ENCODE peak calls at places on chromosomes 1 and 21, in ten cellular contexts. L is prostate gland, P is sigmoid colon, I is body of pancreas, U is NB4, C is A549, E is adrenal gland, M is spleen, R is tibial nerve, D is ovary. K is an unnamed sample.

GRCh38 chr1:92186081-92186480 is 31.6 kb upstream of the C1orf146 start:
- DNase-seq in L (no peak), P (no peak), I (no peak), U (no peak), C (no peak), E (no peak), M (no peak), R (no peak), D (no peak), K (no peak)

GRCh38 chr1:106534612-106535011 is 521.9 kb upstream of the PRMT6 start:
- DNase-seq in L (no peak), P (no peak), I (no peak), U (peak), C (no peak), E (no peak), M (no peak), R (no peak), D (no peak), K (no peak)

GRCh38 chr1:10634428-10635384 is 160.0 kb downstream of the PEX14 start:
- DNase-seq in L (peak), P (no peak), I (no peak), U (peak), C (no peak), E (no peak), M (no peak), R (no peak), D (no peak), K (no peak)

GRCh38 chr1:198153804-198154203 is 3.0 kb upstream of the NEK7 start:
- DNase-seq in L (no peak), P (no peak), I (no peak), U (no peak), C (no peak), E (no peak), M (no peak), R (no peak), D (no peak), K (no peak)

GRCh38 chr21:43193088-43193650 is 24.4 kb downstream of the CRYAA start:
- DNase-seq in L (no peak), P (no peak), I (no peak), U (no peak), C (no peak), E (no peak), M (no peak), R (peak), D (no peak), K (no peak)

GRCh38 chr1:172980456-172980855 is 70.3 kb downstream of the TNFSF18 start:
- DNase-seq in L (no peak), P (no peak), I (no peak), U (no peak), C (peak), E (no peak), M (no peak), R (no peak), D (no peak), K (no peak)

GRCh38 chr1:90712153-90712930 is 4.8 kb downstream of the BARHL2 start:
- DNase-seq in L (no peak), P (no peak), I (no peak), U (no peak), C (no peak), E (no peak), M (no peak), R (no peak), D (no peak), K (peak)

GRCh38 chr21:33684923-33685560 is 42.7 kb downstream of the ITSN1 start:
- DNase-seq in L (no peak), P (no peak), I (no peak), U (no peak), C (no peak), E (no peak), M (no peak), R (no peak), D (no peak), K (no peak)

GRCh38 chr1:246110343-246111219 is 396.5 kb downstream of the SMYD3 start:
- DNase-seq in L (no peak), P (peak), I (no peak), U (no peak), C (no peak), E (no peak), M (no peak), R (no peak), D (peak), K (no peak)

GRCh38 chr1:212514056-212514614 is 81.4 kb downstream of the NENF start:
- DNase-seq in L (no peak), P (peak), I (peak), U (no peak), C (peak), E (peak), M (no peak), R (peak), D (no peak), K (no peak)

GRCh38 chr21:44759628-44760285 is 41.9 kb downstream of the UBE2G2 start:
- DNase-seq in L (no peak), P (no peak), I (no peak), U (no peak), C (no peak), E (no peak), M (peak), R (no peak), D (no peak), K (no peak)

GRCh38 chr1:12549460-12550349 is 68.3 kb downstream of the DHRS3 start:
- DNase-seq in L (peak), P (peak), I (peak), U (no peak), C (peak), E (peak), M (no peak), R (peak), D (peak), K (no peak)

GRCh38 chr1:30058966-30059365 is 664.4 kb downstream of the MATN1 start:
- DNase-seq in L (no peak), P (no peak), I (no peak), U (no peak), C (peak), E (no peak), M (no peak), R (no peak), D (no peak), K (no peak)

GRCh38 chr1:71650126-71650525 is 569.3 kb upstream of the ZRANB2 start:
- DNase-seq in L (no peak), P (no peak), I (no peak), U (no peak), C (no peak), E (no peak), M (no peak), R (no peak), D (no peak), K (no peak)

GRCh38 chr1:33137800-33138199 is 44.0 kb downstream of the TRIM62 start:
- DNase-seq in L (no peak), P (no peak), I (no peak), U (no peak), C (no peak), E (no peak), M (no peak), R (no peak), D (peak), K (no peak)

GRCh38 chr1:25161981-25162380 is 70.3 kb downstream of the SYF2 start:
- DNase-seq in L (no peak), P (no peak), I (no peak), U (no peak), C (no peak), E (no peak), M (no peak), R (no peak), D (no peak), K (no peak)

GRCh38 chr1:15386128-15386824 is 23.4 kb upstream of the EFHD2 start:
- DNase-seq in L (no peak), P (no peak), I (no peak), U (peak), C (no peak), E (no peak), M (no peak), R (no peak), D (no peak), K (no peak)

GRCh38 chr21:42621166-42621827 is 32.1 kb upstream of the PDE9A start:
- DNase-seq in L (no peak), P (no peak), I (no peak), U (no peak), C (no peak), E (no peak), M (peak), R (no peak), D (no peak), K (no peak)

GRCh38 chr1:215957692-215958091 is 390.6 kb downstream of the KCTD3 start:
- DNase-seq in L (no peak), P (no peak), I (no peak), U (no peak), C (no peak), E (no peak), M (no peak), R (no peak), D (no peak), K (no peak)

GRCh38 chr1:37865348-37866119 is 6.1 kb upstream of the MTF1 start:
- DNase-seq in L (no peak), P (no peak), I (no peak), U (no peak), C (no peak), E (no peak), M (no peak), R (no peak), D (no peak), K (no peak)

GRCh38 chr1:21434394-21434793 is 5.5 kb upstream of the NBPF3 start:
- DNase-seq in L (no peak), P (no peak), I (no peak), U (no peak), C (no peak), E (no peak), M (no peak), R (no peak), D (no peak), K (no peak)

GRCh38 chr1:15515026-15515663 is 8.9 kb downstream of the CASP9 start:
- DNase-seq in L (no peak), P (no peak), I (no peak), U (peak), C (no peak), E (no peak), M (peak), R (no peak), D (no peak), K (no peak)

GRCh38 chr1:11653101-11653601 is 1.1 kb downstream of the FBXO2 start:
- DNase-seq in L (no peak), P (no peak), I (peak), U (no peak), C (no peak), E (no peak), M (peak), R (no peak), D (no peak), K (no peak)

GRCh38 chr1:1021010-1021845 is 1.3 kb downstream of the AGRN start:
- DNase-seq in L (no peak), P (peak), I (peak), U (no peak), C (no peak), E (no peak), M (no peak), R (no peak), D (peak), K (no peak)

GRCh38 chr1:90717665-90718410 is 736 bp upstream of the BARHL2 start:
- DNase-seq in L (no peak), P (no peak), I (no peak), U (no peak), C (no peak), E (no peak), M (no peak), R (no peak), D (no peak), K (no peak)

GRCh38 chr1:7095343-7095964 is 310.2 kb downstream of the CAMTA1 start:
- DNase-seq in L (no peak), P (no peak), I (no peak), U (no peak), C (no peak), E (no peak), M (no peak), R (no peak), D (no peak), K (no peak)

GRCh38 chr1:12356004-12356890 is 126.4 kb downstream of the VPS13D start:
- DNase-seq in L (peak), P (no peak), I (peak), U (no peak), C (peak), E (no peak), M (no peak), R (no peak), D (no peak), K (no peak)

GRCh38 chr1:162389021-162389818 is 7.7 kb downstream of the C1orf226 start:
- DNase-seq in L (no peak), P (no peak), I (no peak), U (no peak), C (no peak), E (no peak), M (no peak), R (no peak), D (no peak), K (no peak)

GRCh38 chr1:173963477-173963876 is 46.4 kb upstream of the SERPINC1 start:
- DNase-seq in L (no peak), P (no peak), I (no peak), U (no peak), C (no peak), E (no peak), M (no peak), R (no peak), D (no peak), K (no peak)

GRCh38 chr1:44566281-44567046 is 107.8 kb downstream of the TMEM53 start:
- DNase-seq in L (no peak), P (no peak), I (no peak), U (no peak), C (no peak), E (no peak), M (no peak), R (no peak), D (no peak), K (no peak)

GRCh38 chr1:203663820-203664219 is 37.2 kb downstream of the ATP2B4 start:
- DNase-seq in L (no peak), P (no peak), I (no peak), U (peak), C (no peak), E (no peak), M (no peak), R (no peak), D (no peak), K (no peak)

GRCh38 chr1:89547563-89548485 is 23.2 kb downstream of the LRRC8B start:
- DNase-seq in L (peak), P (no peak), I (peak), U (no peak), C (no peak), E (peak), M (no peak), R (no peak), D (no peak), K (no peak)

GRCh38 chr1:197917813-197918646 is 858 bp downstream of the LHX9 start:
- DNase-seq in L (no peak), P (no peak), I (no peak), U (peak), C (no peak), E (no peak), M (peak), R (no peak), D (peak), K (peak)

GRCh38 chr21:28775071-28775470 is 217.6 kb downstream of the LTN1 start:
- DNase-seq in L (no peak), P (no peak), I (no peak), U (no peak), C (no peak), E (no peak), M (no peak), R (no peak), D (no peak), K (no peak)

GRCh38 chr1:186948542-186948941 is 119.8 kb downstream of the PLA2G4A start:
- DNase-seq in L (no peak), P (no peak), I (no peak), U (no peak), C (no peak), E (no peak), M (no peak), R (no peak), D (no peak), K (no peak)

GRCh38 chr21:28509031-28509430 is 483.6 kb downstream of the LTN1 start:
- DNase-seq in L (no peak), P (no peak), I (no peak), U (no peak), C (no peak), E (no peak), M (no peak), R (no peak), D (no peak), K (no peak)

GRCh38 chr1:28176492-28177470 is at the start of gene PTAFR:
- DNase-seq in L (no peak), P (no peak), I (peak), U (peak), C (no peak), E (no peak), M (peak), R (no peak), D (no peak), K (no peak)

GRCh38 chr1:202237052-202237451 is 43.5 kb downstream of the LGR6 start:
- DNase-seq in L (no peak), P (peak), I (peak), U (peak), C (peak), E (no peak), M (peak), R (no peak), D (peak), K (no peak)
- TF ChIP-seq CTCF in L (peak), P (peak), I (peak), U (peak), C (peak), E (no peak), M (no peak), R (peak), D (no peak), K (no peak)

DNA sequence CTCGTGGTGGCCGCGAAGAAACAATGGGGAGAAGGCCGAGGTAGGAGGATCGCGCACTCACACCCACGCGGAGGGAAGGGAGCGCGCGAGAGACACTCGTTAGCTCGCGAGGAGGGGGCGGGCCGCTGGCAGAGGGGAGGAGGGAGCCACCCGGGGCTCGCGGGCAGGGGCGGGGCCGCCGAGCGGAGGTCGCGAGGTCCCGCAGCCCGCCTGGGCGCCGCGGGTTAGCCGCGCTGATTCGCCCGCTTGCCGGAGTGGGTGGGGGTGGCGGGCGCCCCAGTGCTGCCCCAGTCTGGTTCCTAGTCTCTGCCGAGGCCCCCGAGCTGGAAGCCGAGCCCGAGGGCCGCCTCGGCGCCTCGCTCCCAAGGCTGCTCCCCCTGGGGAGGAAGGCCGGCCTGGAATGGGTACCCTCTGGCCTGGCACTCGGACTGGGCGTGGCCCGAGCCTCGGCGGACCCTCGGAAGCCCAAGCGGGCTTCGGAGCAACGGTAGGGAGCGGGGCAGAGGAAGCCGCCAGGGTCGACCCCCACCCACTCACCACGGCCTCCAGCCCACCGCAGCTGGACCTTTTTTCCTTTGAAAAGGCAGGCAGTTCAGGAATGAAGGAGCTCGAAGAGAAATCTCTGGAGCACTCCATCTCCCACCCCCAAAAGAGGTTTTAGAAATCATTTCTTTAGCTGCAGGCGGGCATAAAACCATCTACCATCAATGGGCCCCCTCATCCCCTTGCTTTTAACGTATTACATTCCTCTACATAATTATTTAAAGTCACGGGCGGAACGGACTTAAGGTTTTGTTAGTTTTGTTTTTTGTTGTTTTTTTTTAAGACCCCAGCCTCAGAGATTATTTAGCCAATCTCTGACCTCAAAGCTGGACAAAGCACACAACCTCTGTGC is 727 bp upstream of the TUT4 start:
- DNase-seq in L (peak), P (peak), I (peak), U (peak), C (peak), E (peak), M (peak), R (peak), D (peak), K (no peak)
- TF ChIP-seq POLR2A in L (peak), P (peak), I (peak), U (no peak), C (peak), E (peak), M (no peak), R (peak), D (peak), K (no peak)

DNA sequence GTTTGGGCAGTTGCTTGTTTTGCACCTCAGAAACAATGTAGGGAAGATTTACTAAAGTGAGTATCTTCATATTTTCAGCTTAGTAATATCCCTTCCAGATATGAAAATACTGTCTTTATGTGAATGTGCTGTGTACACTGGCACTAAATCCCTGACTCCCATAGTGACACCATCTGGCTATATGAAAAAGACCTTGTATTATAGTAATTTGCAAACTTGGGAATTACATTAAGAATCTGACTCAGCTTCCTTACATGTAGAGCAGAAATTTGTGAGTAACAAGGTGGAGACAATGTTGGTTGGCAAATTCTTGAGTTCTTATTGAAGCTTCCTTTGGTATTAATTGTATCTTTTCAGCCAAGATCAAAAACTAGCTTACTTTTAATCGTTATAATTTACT is 24.7 kb downstream of the AGO4 start:
- DNase-seq in L (no peak), P (no peak), I (no peak), U (no peak), C (no peak), E (no peak), M (no peak), R (no peak), D (no peak), K (no peak)
- TF ChIP-seq CTCF in L (no peak), P (no peak), I (no peak), U (no peak), C (no peak), E (no peak), M (no peak), R (no peak), D (no peak), K (no peak)

GRCh38 chr1:153393926-153394325 is 3.1 kb upstream of the S100A8 start:
- DNase-seq in L (no peak), P (no peak), I (no peak), U (peak), C (no peak), E (no peak), M (peak), R (no peak), D (no peak), K (peak)

GRCh38 chr1:153389394-153389793 is 1.5 kb downstream of the S100A8 start:
- DNase-seq in L (no peak), P (no peak), I (no peak), U (no peak), C (no peak), E (no peak), M (no peak), R (no peak), D (no peak), K (no peak)

GRCh38 chr1:153389978-153390879 is 644 bp downstream of the S100A8 start:
- DNase-seq in L (no peak), P (no peak), I (no peak), U (peak), C (no peak), E (no peak), M (no peak), R (no peak), D (no peak), K (peak)

GRCh38 chr1:153392822-153393221 is 1.9 kb upstream of the S100A8 start:
- DNase-seq in L (no peak), P (no peak), I (no peak), U (no peak), C (no peak), E (no peak), M (no peak), R (no peak), D (no peak), K (no peak)

DNA sequence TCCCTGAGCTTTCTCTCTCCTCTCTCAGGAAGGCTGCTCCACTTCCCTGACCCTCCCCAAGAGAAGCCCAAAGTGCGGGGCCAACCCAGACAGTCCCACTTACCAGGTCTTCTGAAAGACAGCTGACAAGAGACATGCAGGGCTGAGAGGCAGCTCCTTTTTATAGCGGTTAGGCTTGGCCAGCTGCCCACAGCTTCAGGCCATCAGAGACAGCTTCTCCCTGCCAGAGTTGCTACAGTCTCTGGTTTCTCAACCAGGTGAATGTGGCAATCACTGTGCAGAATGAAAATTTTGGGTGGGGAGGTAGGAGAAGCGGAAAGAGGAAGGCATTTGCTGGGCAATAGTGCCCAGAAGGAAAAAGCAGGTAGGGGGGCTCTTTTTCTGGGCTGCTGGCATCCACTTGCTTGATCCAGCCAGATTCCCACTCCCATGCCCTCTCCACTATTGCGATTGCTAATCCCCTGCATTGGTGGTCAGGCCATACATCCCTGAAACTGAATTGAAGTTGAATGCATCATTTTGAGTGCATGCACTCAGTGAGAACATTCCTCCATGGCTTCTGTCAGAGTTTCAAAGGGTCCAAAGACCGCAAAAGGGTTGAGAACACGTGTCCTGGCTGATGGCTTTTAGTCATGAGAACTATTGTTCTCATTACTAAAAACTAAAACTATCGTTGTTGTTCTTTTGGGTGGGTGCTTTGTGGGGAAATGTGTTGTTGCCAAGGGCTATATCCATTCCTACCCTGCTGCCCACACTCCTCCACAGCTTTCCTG is at the start of gene S100A8:
- DNase-seq in L (peak), P (peak), I (peak), U (peak), C (no peak), E (peak), M (peak), R (peak), D (no peak), K (peak)
- TF ChIP-seq POLR2A in L (no peak), P (no peak), I (no peak), U (no peak), C (no peak), E (no peak), M (no peak), R (no peak), D (no peak), K (no peak)

K was measured in vagina.